ENCODE peak calls at places on chromosomes 3 and 15, in six cellular contexts. Q is GM12878, Y is A549, L is K562, Z is H1, J is HepG2. N is an unnamed sample.

GRCh38 chr3:59464187-59464586 is 414.4 kb upstream of the CFAP20DC start:
- DNase-seq in Q (no peak), Y (no peak), L (no peak), Z (no peak), J (no peak), N (no peak)

GRCh38 chr15:48966595-48967301 is 3.0 kb upstream of the SHC4 start:
- DNase-seq in Q (peak), Y (no peak), L (no peak), Z (no peak), J (no peak), N (no peak)

GRCh38 chr15:34084086-34084485 is 17.6 kb downstream of the EMC7 start:
- DNase-seq in Q (no peak), Y (peak), L (no peak), Z (no peak), J (no peak), N (no peak)

GRCh38 chr3:139447486-139447885 is 28.8 kb downstream of the RBP2 start:
- DNase-seq in Q (no peak), Y (no peak), L (no peak), Z (no peak), J (no peak), N (no peak)

GRCh38 chr3:139312959-139313358 is 30.9 kb upstream of the MRPS22 start:
- DNase-seq in Q (no peak), Y (peak), L (peak), Z (no peak), J (no peak), N (no peak)

GRCh38 chr3:51953445-51953844 is 1.7 kb upstream of the GPR62 start:
- DNase-seq in Q (no peak), Y (no peak), L (no peak), Z (no peak), J (no peak), N (no peak)

GRCh38 chr15:33859992-33860545 is 108.2 kb upstream of the CHRM5 start:
- DNase-seq in Q (no peak), Y (no peak), L (no peak), Z (no peak), J (no peak), N (no peak)

GRCh38 chr3:177056927-177057326 is 140.4 kb downstream of the TBL1XR1 start:
- DNase-seq in Q (no peak), Y (no peak), L (no peak), Z (no peak), J (no peak), N (no peak)

GRCh38 chr15:57118013-57118799 is 199.8 kb downstream of the TCF12 start:
- DNase-seq in Q (no peak), Y (peak), L (no peak), Z (no peak), J (peak), N (no peak)

GRCh38 chr3:126450744-126451143 is 24.9 kb downstream of the ZXDC start:
- DNase-seq in Q (no peak), Y (no peak), L (no peak), Z (no peak), J (no peak), N (no peak)

GRCh38 chr15:35445891-35446290 is 100.1 kb downstream of the DPH6 start:
- DNase-seq in Q (no peak), Y (no peak), L (no peak), Z (no peak), J (no peak), N (no peak)

GRCh38 chr3:28286595-28286994 is 45.2 kb downstream of the CMC1 start:
- DNase-seq in Q (peak), Y (peak), L (peak), Z (no peak), J (peak), N (peak)

GRCh38 chr3:178907081-178907480 is 164.5 kb downstream of the ZMAT3 start:
- DNase-seq in Q (no peak), Y (no peak), L (no peak), Z (no peak), J (no peak), N (no peak)

GRCh38 chr3:14122301-14122700 is 2.4 kb downstream of the CHCHD4 start:
- DNase-seq in Q (no peak), Y (no peak), L (no peak), Z (no peak), J (no peak), N (no peak)
- TF ChIP-seq CHD2 in Q (no peak), Y (no peak), L (no peak), Z (no peak), J (no peak), N (no peak)

DNA sequence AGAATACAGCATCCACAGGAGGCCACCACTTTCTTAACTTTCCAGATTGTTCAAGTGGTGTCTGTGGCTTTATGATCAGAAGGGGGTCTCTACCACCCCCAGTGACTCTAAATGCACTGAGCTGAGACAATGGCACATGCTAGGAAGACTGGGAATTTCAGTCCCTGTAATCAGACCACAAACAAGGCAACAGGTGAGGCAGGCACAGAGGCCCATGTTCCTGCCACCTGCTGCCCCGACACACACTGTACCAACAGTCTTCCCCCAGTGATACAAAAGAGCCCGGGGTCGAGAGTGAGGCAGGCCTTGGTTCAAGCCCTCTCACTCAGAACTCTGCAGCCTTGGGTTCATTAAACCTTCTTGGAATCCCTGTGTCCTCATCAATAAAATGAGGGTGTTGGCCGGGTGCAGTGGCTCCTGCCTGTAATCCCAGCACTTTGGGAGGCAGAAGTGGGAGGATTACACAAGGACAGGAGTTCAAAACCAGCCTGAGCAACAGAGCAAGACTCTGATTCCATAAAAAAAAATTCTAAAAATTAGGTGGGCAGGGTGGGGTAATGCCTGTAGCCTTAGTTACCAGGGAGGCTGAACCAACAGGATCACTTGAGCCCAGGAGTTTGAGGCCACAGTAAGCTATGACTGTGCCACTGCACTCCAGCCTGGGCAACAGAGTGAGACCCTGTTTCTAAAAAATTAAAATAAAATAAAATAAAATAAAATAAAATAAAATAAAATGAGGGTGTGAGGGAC is 55.8 kb downstream of the ADCY5 start:
- DNase-seq in Q (no peak), Y (no peak), L (no peak), Z (no peak), J (no peak), N (no peak)
- TF ChIP-seq CHD2 in Q (no peak), Y (no peak), L (no peak), Z (no peak), J (no peak), N (no peak)

GRCh38 chr3:119580148-119580760 is 962 bp downstream of the ADPRH start:
- DNase-seq in Q (no peak), Y (no peak), L (no peak), Z (peak), J (no peak), N (peak)
- TF ChIP-seq CHD2 in Q (no peak), Y (no peak), L (no peak), Z (no peak), J (no peak), N (no peak)

GRCh38 chr3:12288466-12289129 is at the start of gene PPARG:
- DNase-seq in Q (no peak), Y (peak), L (no peak), Z (peak), J (peak), N (peak)
- TF ChIP-seq CHD2 in Q (no peak), Y (no peak), L (no peak), Z (no peak), J (no peak), N (no peak)

DNA sequence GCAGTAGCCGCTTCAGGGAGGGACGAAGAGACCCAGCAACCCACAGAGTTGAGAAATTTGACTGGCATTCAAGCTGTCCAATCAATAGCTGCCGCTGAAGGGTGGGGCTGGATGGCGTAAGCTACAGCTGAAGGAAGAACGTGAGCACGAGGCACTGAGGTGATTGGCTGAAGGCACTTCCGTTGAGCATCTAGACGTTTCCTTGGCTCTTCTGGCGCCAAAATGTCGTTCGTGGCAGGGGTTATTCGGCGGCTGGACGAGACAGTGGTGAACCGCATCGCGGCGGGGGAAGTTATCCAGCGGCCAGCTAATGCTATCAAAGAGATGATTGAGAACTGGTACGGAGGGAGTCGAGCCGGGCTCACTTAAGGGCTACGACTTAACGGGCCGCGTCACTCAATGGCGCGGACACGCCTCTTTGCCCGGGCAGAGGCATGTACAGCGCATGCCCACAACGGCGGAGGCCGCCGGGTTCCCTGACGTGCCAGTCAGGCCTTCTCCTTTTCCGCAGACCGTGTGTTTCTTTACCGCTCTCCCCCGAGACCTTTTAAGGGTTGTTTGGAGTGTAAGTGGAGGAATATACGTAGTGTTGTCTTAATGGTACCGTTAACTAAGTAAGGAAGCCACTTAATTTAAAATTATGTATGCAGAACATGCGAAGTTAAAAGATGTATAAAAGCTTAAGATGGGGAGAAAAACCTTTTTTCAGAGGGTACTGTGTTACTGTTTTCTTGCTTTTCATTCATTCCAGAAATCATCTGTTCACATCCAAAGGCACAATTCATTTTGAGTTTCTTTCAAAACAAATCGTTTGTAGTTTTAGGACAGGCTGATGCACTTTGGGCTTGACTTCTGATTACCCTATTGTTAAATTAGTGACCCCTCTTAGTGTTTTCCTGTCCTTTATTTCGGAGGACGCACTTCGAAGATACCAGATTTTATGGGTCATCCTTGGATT is at the start of gene MLH1:
- DNase-seq in Q (peak), Y (peak), L (peak), Z (peak), J (peak), N (peak)
- TF ChIP-seq CHD2 in Q (peak), Y (no peak), L (peak), Z (peak), J (peak), N (peak)

GRCh38 chr15:93028111-93028631 is 60.8 kb downstream of the RGMA start:
- DNase-seq in Q (no peak), Y (no peak), L (no peak), Z (no peak), J (no peak), N (no peak)
- TF ChIP-seq CHD2 in Q (no peak), Y (no peak), L (no peak), Z (no peak), J (no peak), N (no peak)

N was measured in SK-N-SH.